ENCODE peak calls at places on chromosomes 2 and 18, in four cellular contexts. E is progenitor cell of endocrine pancreas, X is GM06990, N is esophagus muscularis mucosa. H is an unnamed sample.

GRCh38 chr2:89833116-89833779 is 1141.8 kb downstream of the RPIA start:
- DNase-seq in N (peak; percentile 92), X (no peak), E (no peak), H (no peak)

GRCh38 chr18:55088000-55088401 is 128.7 kb upstream of the CCDC68 start:
- DNase-seq in E (no peak), N (no peak), X (no peak), H (no peak)

GRCh38 chr2:101030866-101031554 is 28.9 kb downstream of the RPL31 start:
- DNase-seq in N (no peak), E (no peak), X (no peak), H (no peak)

GRCh38 chr2:10835052-10835970 is 22.7 kb upstream of the PDIA6 start:
- DNase-seq in X (peak; percentile 71), E (peak; percentile 90), N (no peak), H (no peak)

GRCh38 chr2:100197643-100198153 is 55.3 kb upstream of the AFF3 start:
- DNase-seq in X (no peak), N (no peak), E (no peak), H (no peak)

GRCh38 chr2:239599299-239599698 is 198.5 kb upstream of the HDAC4 start:
- DNase-seq in X (no peak), E (peak; percentile 7), N (no peak), H (no peak)

GRCh38 chr2:55999790-56000189 is 76.2 kb upstream of the EFEMP1 start:
- DNase-seq in X (no peak), E (no peak), N (no peak), H (no peak)

GRCh38 chr2:3483227-3483985 is 35.9 kb downstream of the ADI1 start:
- DNase-seq in N (no peak), E (no peak), X (no peak), H (no peak)

GRCh38 chr2:150619607-150620330 is 132.3 kb upstream of the RND3 start:
- DNase-seq in N (no peak), E (no peak), X (no peak), H (no peak)

GRCh38 chr2:134160793-134161504 is 92.9 kb upstream of the MGAT5 start:
- DNase-seq in E (no peak), X (no peak), N (no peak), H (no peak)

GRCh38 chr2:237630216-237631000 is 3.0 kb downstream of the LRRFIP1 start:
- DNase-seq in X (no peak), E (no peak), N (no peak), H (no peak)

GRCh38 chr2:18819566-18819965 is 230.2 kb upstream of the NT5C1B start:
- DNase-seq in E (no peak), N (no peak), X (peak; percentile 12), H (no peak)

GRCh38 chr18:63963610-63964256 is 6.1 kb upstream of the SERPINB8 start:
- DNase-seq in X (no peak), E (no peak), N (no peak), H (no peak)

GRCh38 chr2:118388771-118389170 is 300.5 kb downstream of the INSIG2 start:
- DNase-seq in E (no peak), X (no peak), N (no peak), H (no peak)

GRCh38 chr2:237092920-237093781 is 7.5 kb downstream of the COPS8 start:
- DNase-seq in X (no peak), N (no peak), E (no peak), H (no peak)

GRCh38 chr2:155630760-155631159 is 701.8 kb downstream of the NR4A2 start:
- DNase-seq in N (no peak), X (no peak), E (no peak), H (no peak)

GRCh38 chr18:79576686-79577351 is 102.8 kb upstream of the CTDP1 start:
- DNase-seq in X (no peak), N (no peak), E (no peak), H (no peak)

GRCh38 chr2:68463287-68463877 is 3.7 kb downstream of the FBXO48 start:
- DNase-seq in N (no peak), X (no peak), E (no peak), H (no peak)

GRCh38 chr2:128280901-128281321 is 37.8 kb downstream of the HS6ST1 start:
- DNase-seq in X (no peak), E (no peak), N (no peak), H (no peak)

GRCh38 chr2:228876296-228876695 is 394.8 kb downstream of the PID1 start:
- DNase-seq in N (no peak), X (no peak), E (no peak), H (no peak)

GRCh38 chr18:67519582-67519981 is 3.1 kb upstream of the DSEL start:
- DNase-seq in E (no peak), X (no peak), N (no peak), H (no peak)

GRCh38 chr2:47094519-47095155 is 60.5 kb downstream of the STPG4 start:
- DNase-seq in X (no peak), E (no peak), N (no peak), H (no peak)

GRCh38 chr2:178874529-178875240 is 67.5 kb upstream of the TTN start:
- DNase-seq in N (no peak), E (no peak), X (no peak), H (no peak)

GRCh38 chr2:18379869-18380268 is 180.6 kb downstream of the RDH14 start:
- DNase-seq in E (no peak), N (no peak), X (no peak), H (no peak)

GRCh38 chr2:80007722-80008503 is 296.6 kb downstream of the LRRTM1 start:
- DNase-seq in X (no peak), N (no peak), E (no peak), H (no peak)

GRCh38 chr2:174597347-174598047 is at the start of gene WIPF1:
- DNase-seq in N (peak; percentile 82), E (no peak), X (peak; percentile 76), H (peak; percentile 90)

GRCh38 chr2:10790228-10790973 is 22.2 kb downstream of the PDIA6 start:
- DNase-seq in E (no peak), N (no peak), X (no peak), H (peak; percentile 55)

GRCh38 chr18:79383388-79384056 is 12.2 kb upstream of the NFATC1 start:
- DNase-seq in X (no peak), E (no peak), N (no peak), H (no peak)

GRCh38 chr2:16622399-16622968 is 43.1 kb downstream of the CYRIA start:
- DNase-seq in E (no peak), X (no peak), N (no peak), H (no peak)

GRCh38 chr2:47043891-47044239 is 111.2 kb downstream of the STPG4 start:
- DNase-seq in N (no peak), X (no peak), E (no peak), H (no peak)

GRCh38 chr18:36672437-36673344 is 156.1 kb downstream of the TPGS2 start:
- DNase-seq in N (no peak), E (no peak), X (peak; percentile 32), H (no peak)

GRCh38 chr2:129812071-129812470 is 167.4 kb upstream of the RAB6C start:
- DNase-seq in E (no peak), X (peak; percentile 47), N (no peak), H (peak; percentile 10)

GRCh38 chr2:16194530-16194929 is 254.2 kb downstream of the MYCN start:
- DNase-seq in N (no peak), E (no peak), X (no peak), H (no peak)

GRCh38 chr2:146295080-146295670 is 1549.7 kb upstream of the ACVR2A start:
- DNase-seq in N (no peak), E (no peak), X (no peak), H (no peak)

GRCh38 chr2:18752667-18753422 is 163.5 kb upstream of the NT5C1B start:
- DNase-seq in N (no peak), X (no peak), E (no peak), H (no peak)

GRCh38 chr2:148616696-148617095 is 27.9 kb upstream of the EPC2 start:
- DNase-seq in N (no peak), X (no peak), E (no peak), H (no peak)

GRCh38 chr2:230299618-230300017 is 27.4 kb upstream of the SP140L start:
- DNase-seq in X (no peak), E (no peak), N (no peak), H (no peak)

GRCh38 chr2:204687776-204688175 is 142.5 kb downstream of the PARD3B start:
- DNase-seq in X (no peak), E (no peak), N (no peak), H (no peak)

GRCh38 chr2:169933124-169933711 is 106.0 kb downstream of the UBR3 start:
- DNase-seq in N (no peak), X (no peak), E (no peak), H (peak; percentile 5)
- TF ChIP-seq CTCF in N (peak; percentile 67), X (peak; percentile 65), E (peak; percentile 63), H (peak; percentile 64)

DNA sequence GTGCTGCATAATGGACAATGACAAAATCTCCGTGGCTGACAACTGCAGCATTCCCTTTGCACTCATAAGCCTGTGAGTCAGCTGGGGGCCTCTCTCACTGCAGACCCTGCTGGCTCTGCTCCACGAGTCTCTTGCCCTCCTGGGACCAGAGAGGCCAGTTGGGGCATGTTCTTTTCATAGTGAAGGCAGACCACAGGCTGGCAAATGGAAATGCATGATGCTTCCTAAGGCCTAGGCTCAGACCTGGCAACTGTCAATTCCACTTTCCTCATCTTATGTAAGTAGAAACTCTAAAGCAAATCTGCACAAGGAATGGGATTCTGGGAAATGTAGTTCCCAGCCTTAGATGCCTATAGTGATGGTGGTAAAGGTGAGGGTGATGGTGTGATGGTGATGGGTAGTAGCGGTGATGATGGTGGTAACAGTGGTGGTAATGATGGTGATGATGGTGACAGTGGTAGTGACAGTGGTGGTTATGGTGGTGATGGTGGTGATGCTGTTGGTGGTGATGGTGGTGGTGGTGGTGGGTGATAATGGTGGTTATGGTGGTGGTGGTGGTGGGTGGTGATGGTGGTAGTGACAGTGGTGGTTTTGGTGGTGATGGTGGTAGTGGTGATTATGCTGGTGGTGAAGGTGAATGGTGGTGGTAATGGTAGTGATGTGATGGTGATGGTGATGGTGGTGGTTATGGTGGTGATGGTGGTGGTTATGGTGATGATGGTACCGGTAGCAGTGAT is 185.8 kb upstream of the ARL4C start:
- DNase-seq in N (peak; percentile 64), E (no peak), X (no peak), H (no peak)
- TF ChIP-seq CTCF in N (no peak), E (no peak), X (no peak), H (no peak)

GRCh38 chr2:105782646-105783045 is 37.9 kb downstream of the NCK2 start:
- DNase-seq in E (no peak), X (no peak), N (no peak), H (no peak)

GRCh38 chr2:105783151-105783738 is 38.5 kb downstream of the NCK2 start:
- DNase-seq in E (no peak), N (no peak), X (no peak), H (no peak)

GRCh38 chr2:105781274-105781673 is 36.6 kb downstream of the NCK2 start:
- DNase-seq in X (no peak), E (no peak), N (no peak), H (no peak)

GRCh38 chr2:105780606-105781005 is 35.9 kb downstream of the NCK2 start:
- DNase-seq in X (no peak), E (no peak), N (no peak), H (no peak)

DNA sequence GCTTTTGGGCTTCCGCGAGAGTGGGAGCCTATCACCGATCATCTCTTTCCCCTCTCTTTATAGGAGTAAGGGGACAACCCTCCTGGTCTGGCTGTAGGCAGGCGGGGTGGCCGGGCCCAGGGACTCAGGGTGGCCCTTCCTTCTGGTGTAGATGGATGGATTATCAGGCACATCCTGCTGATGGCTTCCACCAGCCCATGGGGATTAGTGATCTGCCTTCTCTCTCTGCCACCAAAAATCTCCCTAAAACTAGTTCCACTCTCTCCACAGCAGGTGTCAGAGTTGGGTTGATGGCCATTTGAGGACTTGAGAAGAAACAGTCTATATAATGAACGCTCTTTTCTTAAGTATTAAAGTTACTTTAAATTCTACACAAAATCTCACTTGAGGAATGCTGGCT is 37.4 kb downstream of the NCK2 start:
- DNase-seq in E (no peak), X (no peak), N (no peak), H (no peak)
- TF ChIP-seq CTCF in E (no peak), X (no peak), N (peak; percentile 4), H (no peak)

GRCh38 chr2:121295911-121296650 is 11.1 kb upstream of the TFCP2L1 start:
- DNase-seq in X (no peak), E (no peak), N (no peak), H (no peak)
- TF ChIP-seq CTCF in X (no peak), E (no peak), N (no peak), H (no peak)

H was measured in GM12864.